ENCODE peak calls at places on chromosomes 5 and 9, in five cellular contexts. S is adrenal gland, N is sigmoid colon, H is mammary epithelial cell, A is osteocyte. V is an unnamed sample.

GRCh38 chr5:1417586-1418225 is 27.5 kb downstream of the SLC6A3 start:
- DNase-seq in A (no peak), S (no peak), H (no peak), N (peak), V (no peak)

GRCh38 chr9:72954431-72955420 is 1.9 kb upstream of the ALDH1A1 start:
- DNase-seq in A (no peak), N (peak), S (no peak), H (no peak), V (peak)

GRCh38 chr5:160039810-160040470 is 31.0 kb downstream of the TTC1 start:
- DNase-seq in A (no peak), H (no peak), S (no peak), N (no peak), V (no peak)

GRCh38 chr5:53069626-53070025 is 39.9 kb downstream of the MOCS2 start:
- DNase-seq in S (no peak), N (no peak), A (no peak), H (peak), V (no peak)

GRCh38 chr5:59559847-59560246 is 333.7 kb downstream of the PDE4D start:
- DNase-seq in N (no peak), S (no peak), H (no peak), A (no peak), V (no peak)

GRCh38 chr5:138724470-138725146 is 28.6 kb upstream of the CTNNA1 start:
- DNase-seq in A (no peak), S (peak), H (peak), N (peak), V (no peak)

GRCh38 chr5:171492781-171493180 is 73.3 kb downstream of the FGF18 start:
- DNase-seq in N (no peak), A (no peak), S (no peak), H (no peak), V (peak)

GRCh38 chr5:132455614-132456115 is 34.9 kb downstream of the IRF1 start:
- DNase-seq in N (no peak), A (no peak), H (no peak), S (no peak), V (no peak)

GRCh38 chr5:88683506-88684135 is 199.4 kb downstream of the MEF2C start:
- DNase-seq in H (no peak), A (no peak), S (no peak), N (no peak), V (no peak)

GRCh38 chr5:115605436-115605835 is 3.2 kb upstream of the TICAM2 start:
- DNase-seq in A (no peak), N (no peak), S (no peak), H (no peak), V (no peak)

GRCh38 chr5:79865588-79865987 is 125.5 kb downstream of the MTX3 start:
- DNase-seq in S (no peak), N (no peak), A (no peak), H (no peak), V (no peak)

GRCh38 chr5:109479260-109479860 is 69.6 kb upstream of the PJA2 start:
- DNase-seq in S (no peak), H (no peak), A (no peak), N (no peak), V (no peak)
- TF ChIP-seq CTCF in S (peak), H (peak), A (peak), N (no peak), V (no peak)

GRCh38 chr5:34521628-34522290 is 134.4 kb upstream of the RAI14 start:
- DNase-seq in N (no peak), S (no peak), H (no peak), A (no peak), V (no peak)

GRCh38 chr5:34524123-34524522 is 132.0 kb upstream of the RAI14 start:
- DNase-seq in N (no peak), A (no peak), S (peak), H (peak), V (no peak)

GRCh38 chr5:34522599-34523381 is 133.3 kb upstream of the RAI14 start:
- DNase-seq in N (peak), A (peak), S (peak), H (peak), V (peak)

GRCh38 chr5:34525761-34526160 is 130.4 kb upstream of the RAI14 start:
- DNase-seq in N (no peak), A (no peak), S (no peak), H (no peak), V (no peak)

DNA sequence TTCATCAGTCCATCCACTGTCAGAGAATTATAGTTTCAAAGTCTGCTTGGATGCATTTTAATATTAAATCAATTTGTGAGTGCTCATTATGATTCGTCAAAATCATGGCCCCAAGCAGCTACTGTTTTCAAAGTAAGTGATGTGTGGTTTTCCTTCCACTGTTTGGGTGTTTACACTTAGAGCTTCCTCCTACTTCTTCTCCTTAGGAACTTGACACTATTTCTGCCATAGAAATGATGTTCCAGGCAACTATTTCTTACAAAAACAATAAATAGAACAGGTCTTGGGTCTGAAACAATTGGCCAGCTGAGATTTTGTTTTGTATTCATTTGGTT is 132.8 kb upstream of the RAI14 start:
- DNase-seq in N (no peak), A (no peak), S (no peak), H (no peak), V (no peak)
- TF ChIP-seq CTCF in N (no peak), A (no peak), S (peak), H (no peak), V (no peak)

DNA sequence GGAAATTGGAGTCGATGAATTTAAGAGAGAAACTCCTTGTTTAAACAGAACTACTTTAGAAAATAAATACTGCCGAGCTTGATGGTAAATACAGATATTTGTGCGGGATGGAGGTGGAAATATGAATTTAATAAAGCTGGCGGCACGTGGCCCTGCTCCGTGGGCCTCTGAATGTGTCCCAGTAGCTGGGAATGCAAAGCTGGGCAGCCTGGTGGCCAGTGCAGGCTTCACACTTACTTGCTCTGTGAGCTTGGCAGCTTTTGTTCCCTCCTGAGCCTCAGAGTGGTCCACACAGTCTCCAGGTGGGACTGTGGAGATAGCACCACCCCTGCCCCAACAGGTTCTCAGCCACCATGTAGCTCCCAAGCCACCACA is 45.9 kb downstream of the BARX1 start:
- DNase-seq in S (no peak), N (no peak), A (no peak), H (no peak), V (no peak)
- TF ChIP-seq CTCF in S (no peak), N (no peak), A (no peak), H (no peak), V (no peak)

DNA sequence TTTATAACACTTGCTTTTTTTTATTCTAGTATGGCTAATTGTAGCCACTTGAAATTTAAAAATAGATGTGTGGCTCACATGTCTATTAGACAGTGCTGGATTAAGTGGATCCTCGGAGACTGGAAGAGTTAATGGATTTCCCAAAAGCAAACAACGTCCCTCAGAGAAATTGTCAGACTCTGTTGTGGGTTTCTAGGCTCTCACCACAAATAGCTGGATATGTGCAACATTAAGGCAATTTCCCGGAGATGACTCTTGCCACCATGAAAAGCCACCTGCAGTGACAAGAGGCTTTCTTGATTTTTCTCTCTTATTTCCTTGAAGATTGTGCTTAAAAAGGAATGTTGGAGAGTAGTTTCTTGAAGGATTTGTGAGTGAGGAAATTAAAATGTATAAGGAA is 43.2 kb downstream of the TMEM167A start:
- DNase-seq in N (no peak), A (no peak), S (no peak), H (no peak), V (no peak)
- TF ChIP-seq CTCF in N (no peak), A (no peak), S (no peak), H (no peak), V (no peak)

GRCh38 chr9:88041447-88041846 is 67.1 kb upstream of the CDK20 start:
- DNase-seq in H (no peak), S (no peak), A (no peak), N (no peak), V (no peak)

GRCh38 chr9:88046542-88046941 is 72.2 kb upstream of the CDK20 start:
- DNase-seq in A (no peak), N (no peak), S (no peak), H (no peak), V (no peak)

GRCh38 chr9:88044200-88044599 is 69.9 kb upstream of the CDK20 start:
- DNase-seq in H (no peak), A (no peak), N (no peak), S (no peak), V (no peak)

GRCh38 chr9:88045686-88046085 is 71.4 kb upstream of the CDK20 start:
- DNase-seq in N (no peak), H (no peak), A (no peak), S (no peak), V (no peak)

DNA sequence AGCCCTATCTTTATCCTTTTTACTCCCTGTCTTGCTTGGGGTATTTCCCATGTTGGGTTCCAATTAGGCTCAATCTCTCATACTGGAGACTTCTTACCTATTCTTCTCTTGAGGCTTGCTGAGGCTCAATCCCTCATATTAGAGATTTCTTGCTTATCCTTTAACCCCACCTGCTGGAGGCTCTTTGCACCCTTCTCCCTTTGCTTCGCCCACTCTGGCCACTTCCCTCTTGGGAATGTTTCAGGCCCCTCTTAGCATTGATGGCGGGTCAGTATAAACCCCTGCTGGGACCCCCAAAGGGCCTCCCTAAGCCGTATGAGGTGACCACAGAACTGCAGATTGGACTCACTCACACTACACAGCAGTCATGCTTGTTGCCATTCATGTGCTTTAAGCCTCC is 69.3 kb upstream of the CDK20 start:
- DNase-seq in N (no peak), H (no peak), A (no peak), S (no peak), V (no peak)
- TF ChIP-seq CTCF in N (no peak), H (no peak), A (no peak), S (no peak), V (no peak)

GRCh38 chr5:13217636-13218035 is 726.9 kb downstream of the DNAH5 start:
- DNase-seq in N (no peak), H (no peak), S (no peak), A (no peak), V (no peak)

GRCh38 chr5:13215806-13216205 is 728.7 kb downstream of the DNAH5 start:
- DNase-seq in H (no peak), N (no peak), S (no peak), A (no peak), V (no peak)

GRCh38 chr5:13215370-13215769 is 729.1 kb downstream of the DNAH5 start:
- DNase-seq in N (no peak), A (no peak), H (no peak), S (no peak), V (no peak)

GRCh38 chr5:13214182-13214581 is 730.3 kb downstream of the DNAH5 start:
- DNase-seq in S (no peak), A (no peak), N (no peak), H (no peak), V (no peak)

GRCh38 chr5:13218518-13218917 is 726.0 kb downstream of the DNAH5 start:
- DNase-seq in H (peak), A (no peak), N (no peak), S (no peak), V (peak)
- TF ChIP-seq CTCF in H (peak), A (no peak), N (no peak), S (no peak), V (no peak)

GRCh38 chr9:92455217-92455616 is 27.1 kb downstream of the ASPN start:
- DNase-seq in A (no peak), H (no peak), N (no peak), S (no peak), V (no peak)
- TF ChIP-seq CTCF in A (peak), H (peak), N (no peak), S (no peak), V (no peak)

DNA sequence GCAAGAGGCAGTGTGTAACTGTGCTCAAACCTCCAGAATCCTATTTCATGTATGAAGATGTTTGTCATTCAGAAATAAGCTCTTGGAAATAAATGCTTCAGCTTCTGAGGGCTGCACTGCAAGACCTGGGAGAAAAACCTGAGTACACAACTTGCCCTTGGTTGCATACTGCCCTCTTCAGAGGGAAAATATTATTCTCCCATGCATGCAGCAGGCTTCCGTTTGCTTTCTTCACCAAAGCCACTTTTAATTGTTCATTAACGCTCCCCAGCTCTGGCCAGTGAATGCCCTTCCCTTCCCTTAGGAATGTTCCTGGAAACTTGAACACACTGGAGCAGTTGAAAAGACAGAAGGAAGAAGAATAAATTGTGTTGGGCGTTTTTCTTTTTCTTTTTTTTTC is 2.5 kb upstream of the WHRN start:
- DNase-seq in S (no peak), A (no peak), N (no peak), H (peak), V (peak)
- TF ChIP-seq CTCF in S (peak), A (peak), N (no peak), H (peak), V (no peak)

V was measured in testis.